ENCODE peak calls at places on chromosomes 3 and 15, in seven cellular contexts. H, U, C, B, T, M and F are unnamed samples.

GRCh38 chr15:38860253-38860652 is 295.6 kb upstream of the RASGRP1 start:
- DNase-seq in C (no peak), H (no peak), B (no peak), U (no peak), M (no peak), T (no peak), F (no peak)

GRCh38 chr3:113079532-113079931 is 88.7 kb downstream of the GTPBP8 start:
- DNase-seq in M (no peak), C (no peak), H (no peak), B (no peak), T (no peak), U (no peak), F (no peak)

GRCh38 chr15:74173545-74174215 is at the start of gene ISLR:
- DNase-seq in H (no peak), B (no peak), U (no peak), T (no peak), C (no peak), M (no peak), F (no peak)

GRCh38 chr15:63923993-63924950 is 90.5 kb upstream of the HERC1 start:
- DNase-seq in M (no peak), B (no peak), H (no peak), C (no peak), U (no peak), T (no peak), F (no peak)

GRCh38 chr15:71888797-71889196 is 78.4 kb downstream of the NR2E3 start:
- DNase-seq in M (no peak), C (no peak), B (no peak), H (no peak), T (no peak), U (no peak), F (no peak)

GRCh38 chr15:91420689-91421088 is 320.6 kb downstream of the SV2B start:
- DNase-seq in B (no peak), H (no peak), T (no peak), M (no peak), U (no peak), C (no peak), F (no peak)

GRCh38 chr15:69288531-69289311 is 10.0 kb upstream of the PAQR5 start:
- DNase-seq in C (no peak), H (no peak), M (no peak), U (no peak), T (peak), B (no peak), F (no peak)

GRCh38 chr15:46815765-46816164 is 901.5 kb upstream of the SEMA6D start:
- DNase-seq in B (no peak), H (no peak), U (peak), M (no peak), C (no peak), T (no peak), F (no peak)

GRCh38 chr3:39668420-39668819 is 141.0 kb upstream of the MYRIP start:
- DNase-seq in T (no peak), C (peak), H (peak), U (no peak), M (no peak), B (peak), F (no peak)

GRCh38 chr3:45753095-45753494 is 43.2 kb downstream of the SLC6A20 start:
- DNase-seq in B (no peak), M (no peak), H (no peak), C (no peak), T (no peak), U (no peak), F (no peak)

GRCh38 chr3:49273825-49274532 is 3.1 kb downstream of the C3orf62 start:
- DNase-seq in U (no peak), M (no peak), T (no peak), H (no peak), C (no peak), B (no peak), F (no peak)

GRCh38 chr3:170703121-170703588 is 117.3 kb upstream of the SLC7A14 start:
- DNase-seq in B (no peak), T (no peak), C (no peak), U (no peak), M (no peak), H (peak), F (no peak)

GRCh38 chr15:43266834-43267233 is at the start of gene TGM5:
- DNase-seq in B (no peak), H (no peak), C (no peak), T (peak), M (no peak), U (no peak), F (no peak)

GRCh38 chr3:64262574-64263114 is 37.4 kb upstream of the PRICKLE2 start:
- DNase-seq in C (no peak), H (no peak), U (no peak), M (no peak), B (no peak), T (no peak), F (no peak)

GRCh38 chr3:132283440-132283839 is 33.8 kb upstream of the ACP3 start:
- DNase-seq in T (no peak), H (no peak), U (no peak), C (no peak), M (no peak), B (no peak), F (no peak)